ENCODE peak calls at places on chromosomes 4 and X, in nine cellular contexts. S, Z, F, E, W, L, M, C and H are unnamed samples.

GRCh38 chr4:138225477-138225876 is 16.7 kb downstream of the SLC7A11 start:
- DNase-seq in S (no peak), Z (no peak), F (no peak), E (no peak), W (no peak), L (no peak), M (no peak), C (no peak), H (no peak)

GRCh38 chr4:762211-763190 is 56.9 kb downstream of the PCGF3 start:
- DNase-seq in S (no peak), Z (no peak), F (no peak), E (no peak), W (peak; percentile 62), L (no peak), M (no peak), C (no peak), H (no peak)

GRCh38 chr4:8509311-8509950 is 68.9 kb downstream of the TRMT44 start:
- DNase-seq in S (no peak), Z (no peak), F (no peak), E (no peak), W (no peak), L (no peak), M (no peak), C (no peak), H (no peak)

GRCh38 chr4:1081689-1082040 is 31.7 kb downstream of the RNF212 start:
- DNase-seq in S (no peak), Z (no peak), F (no peak), E (no peak), W (no peak), L (no peak), M (no peak), C (no peak), H (no peak)

GRCh38 chr4:183129125-183129524 is 30.1 kb downstream of the WWC2 start:
- DNase-seq in S (no peak), Z (no peak), F (no peak), E (no peak), W (no peak), L (no peak), M (no peak), C (no peak), H (no peak)

GRCh38 chrX:119870626-119871131 is 854 bp downstream of the RNF113A start:
- DNase-seq in S (no peak), Z (no peak), F (no peak), E (peak; percentile 8), W (peak; percentile 26), L (peak; percentile 16), M (no peak), C (no peak), H (no peak)

GRCh38 chr4:6775746-6776145 is 6.8 kb upstream of the KIAA0232 start:
- DNase-seq in S (no peak), Z (no peak), F (no peak), E (no peak), W (no peak), L (no peak), M (no peak), C (no peak), H (no peak)

GRCh38 chr4:73674451-73674919 is 54.2 kb upstream of the RASSF6 start:
- DNase-seq in S (no peak), Z (no peak), F (no peak), E (no peak), W (no peak), L (no peak), M (no peak), C (no peak), H (no peak)

GRCh38 chr4:7424553-7425111 is 10.1 kb downstream of the PSAPL1 start:
- DNase-seq in S (no peak), Z (no peak), F (peak; percentile 19), E (no peak), W (peak; percentile 22), L (no peak), M (peak; percentile 43), C (peak; percentile 44), H (no peak)

GRCh38 chrX:155022587-155022986 is at the start of gene F8:
- DNase-seq in S (no peak), Z (no peak), F (no peak), E (no peak), W (no peak), L (no peak), M (no peak), C (no peak), H (no peak)

GRCh38 chrX:131783555-131784338 is 239.4 kb upstream of the STK26 start:
- DNase-seq in S (peak; percentile 92), Z (peak; percentile 90), F (peak; percentile 81), E (no peak), W (no peak), L (no peak), M (no peak), C (peak; percentile 80), H (no peak)

GRCh38 chr4:105657117-105657765 is 51.2 kb downstream of the INTS12 start:
- DNase-seq in S (no peak), Z (no peak), F (no peak), E (no peak), W (no peak), L (no peak), M (no peak), C (no peak), H (no peak)

GRCh38 chr4:77349796-77350195 is 192.8 kb downstream of the CCNG2 start:
- DNase-seq in S (no peak), Z (no peak), F (no peak), E (no peak), W (no peak), L (no peak), M (no peak), C (no peak), H (no peak)

GRCh38 chr4:113674251-113674650 is 87.3 kb downstream of the CAMK2D start:
- DNase-seq in S (no peak), Z (no peak), F (no peak), E (peak; percentile 9), W (no peak), L (no peak), M (no peak), C (no peak), H (no peak)

DNA sequence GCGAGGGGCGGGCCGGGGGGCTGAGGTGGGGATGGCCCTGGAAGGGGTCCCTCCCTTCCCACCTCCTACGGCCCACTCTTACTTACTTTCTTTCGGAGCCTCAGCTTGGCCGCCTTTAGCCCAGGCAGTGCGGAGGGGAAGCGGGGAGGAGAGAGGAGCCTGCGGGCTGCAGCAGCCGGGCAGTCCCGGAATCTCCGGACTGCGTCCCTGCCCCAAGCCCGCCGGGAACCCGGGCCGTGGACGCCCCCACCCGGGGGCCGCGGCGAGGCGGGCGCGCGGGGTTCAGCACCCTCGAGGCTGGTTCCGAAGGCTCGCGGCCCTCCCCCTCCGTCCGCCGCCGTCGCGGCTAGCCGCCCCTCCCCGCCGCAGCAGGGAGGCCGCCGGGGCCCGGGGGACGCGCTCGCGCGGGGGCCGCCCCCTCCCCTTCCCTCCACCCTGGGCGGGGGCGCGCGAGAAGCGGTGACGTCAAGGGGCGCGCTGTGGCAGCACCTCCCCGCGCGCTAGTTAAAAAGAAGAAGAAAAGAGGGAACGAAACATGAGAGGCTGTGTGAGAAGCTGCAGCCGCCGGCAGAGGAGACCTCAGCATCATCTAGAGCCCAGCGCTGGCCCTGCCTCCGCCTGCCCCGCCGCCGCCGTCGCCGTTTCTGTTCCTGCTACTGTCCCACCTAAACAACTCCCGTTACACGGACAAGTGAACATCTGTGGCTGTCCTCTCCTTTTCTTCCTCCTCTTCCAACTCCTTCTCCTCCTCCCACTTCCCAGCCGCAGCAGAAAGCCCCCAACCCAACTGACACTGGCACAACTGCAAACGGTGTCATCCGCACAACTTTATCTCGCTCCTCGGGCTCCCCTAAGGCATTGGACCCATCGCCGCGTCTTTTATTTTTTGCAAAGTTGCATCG is at the start of gene HHIP:
- DNase-seq in S (no peak), Z (no peak), F (peak; percentile 31), E (no peak), W (peak; percentile 70), L (peak; percentile 43), M (peak; percentile 64), C (no peak), H (no peak)
- TF ChIP-seq CTCF in S (no peak), Z (no peak), F (no peak), E (no peak), W (no peak), L (no peak), M (no peak), C (no peak), H (no peak)

GRCh38 chr4:179116011-179116410 is 1673.8 kb upstream of the AGA start:
- DNase-seq in S (no peak), Z (no peak), F (no peak), E (no peak), W (no peak), L (no peak), M (no peak), C (no peak), H (no peak)

GRCh38 chr4:179112441-179113170 is 1670.4 kb upstream of the AGA start:
- DNase-seq in S (no peak), Z (no peak), F (no peak), E (no peak), W (no peak), L (no peak), M (no peak), C (no peak), H (no peak)

GRCh38 chr4:179110816-179111215 is 1668.6 kb upstream of the AGA start:
- DNase-seq in S (no peak), Z (no peak), F (no peak), E (no peak), W (no peak), L (no peak), M (no peak), C (no peak), H (no peak)

GRCh38 chr4:179114615-179115014 is 1672.4 kb upstream of the AGA start:
- DNase-seq in S (no peak), Z (no peak), F (no peak), E (no peak), W (no peak), L (no peak), M (no peak), C (no peak), H (no peak)

DNA sequence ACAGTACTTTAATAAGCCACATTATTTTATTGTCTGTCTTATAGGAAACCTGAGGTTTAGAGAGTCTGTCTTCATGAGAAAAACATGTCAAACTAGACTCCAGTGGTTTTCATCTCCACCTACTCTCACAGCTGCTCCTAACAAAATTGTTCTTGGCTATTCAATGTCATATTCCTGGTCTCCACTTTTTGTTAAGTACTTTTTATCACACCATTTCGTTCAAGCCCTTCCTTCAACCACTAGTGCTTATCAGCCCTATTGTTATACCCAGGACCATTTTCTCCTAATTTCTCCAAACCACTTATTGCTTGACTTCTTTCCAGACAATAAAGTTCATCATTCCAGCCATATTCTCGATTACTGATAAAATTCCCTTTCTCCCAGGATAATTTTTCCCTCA is 1674.3 kb upstream of the AGA start:
- DNase-seq in S (no peak), Z (no peak), F (no peak), E (no peak), W (no peak), L (no peak), M (no peak), C (no peak), H (no peak)
- TF ChIP-seq POLR2AphosphoS5 in S (no peak), Z (no peak), F (no peak), E (no peak), W (no peak), L (no peak), M (no peak), C (no peak), H (no peak)

GRCh38 chr4:48193096-48193836 is 59.2 kb upstream of the TXK start:
- DNase-seq in S (no peak), Z (no peak), F (no peak), E (no peak), W (no peak), L (no peak), M (no peak), C (no peak), H (no peak)
- TF ChIP-seq CTCF in S (no peak), Z (no peak), F (no peak), E (no peak), W (no peak), L (no peak), M (no peak), C (no peak), H (no peak)

GRCh38 chr4:185504098-185505047 is 30.9 kb downstream of the PDLIM3 start:
- DNase-seq in S (no peak), Z (no peak), F (peak; percentile 63), E (peak; percentile 35), W (no peak), L (peak; percentile 35), M (no peak), C (no peak), H (no peak)
- TF ChIP-seq POLR2AphosphoS5 in S (no peak), Z (no peak), F (peak; percentile 77), E (peak; percentile 77), W (no peak), L (no peak), M (no peak), C (no peak), H (peak; percentile 87)